ENCODE peak calls at places on chromosomes 1 and 21, in ten cellular contexts. L, N, Y, D, J, E, S, K, H and Z are unnamed samples.
A peak's percentile ranks its signal among the peaks of the same experiment; 100 is the strongest.

GRCh38 chr1:25642710-25643109 is 26.1 kb downstream of the MAN1C1 start:
- DNase-seq in H (no peak), K (peak; percentile 54), D (no peak), E (no peak), N (no peak), L (no peak), S (no peak), J (no peak), Y (no peak), Z (no peak)

GRCh38 chr21:34915364-34915834 is 133.7 kb downstream of the RUNX1 start:
- DNase-seq in J (no peak), D (no peak), L (no peak), K (no peak), E (no peak), H (no peak), S (no peak), Y (no peak), N (no peak), Z (no peak)

GRCh38 chr21:18468775-18469174 is 65.2 kb upstream of the TMPRSS15 start:
- DNase-seq in D (no peak), L (no peak), K (no peak), J (no peak), E (no peak), S (no peak), N (no peak), H (no peak), Y (no peak), Z (peak; percentile 73)

GRCh38 chr1:207825719-207826556 is 74.1 kb downstream of the CD46 start:
- DNase-seq in J (peak; percentile 69), Y (peak; percentile 92), N (peak; percentile 49), S (peak; percentile 33), H (no peak), K (peak; percentile 61), D (no peak), L (no peak), E (peak; percentile 94), Z (no peak)

GRCh38 chr1:103945774-103946173 is 196.1 kb downstream of the AMY1C start:
- DNase-seq in D (no peak), N (no peak), L (no peak), S (no peak), J (no peak), E (no peak), H (no peak), K (no peak), Y (no peak), Z (peak; percentile 5)

GRCh38 chr1:229434641-229435051 is 752 bp upstream of the ACTA1 start:
- DNase-seq in S (no peak), J (peak; percentile 39), K (no peak), Y (no peak), N (no peak), L (peak; percentile 64), H (no peak), E (no peak), D (no peak), Z (no peak)

GRCh38 chr1:89566761-89567174 is 42.1 kb downstream of the LRRC8B start:
- DNase-seq in D (no peak), Y (peak; percentile 66), H (no peak), K (no peak), N (peak; percentile 44), E (no peak), L (peak; percentile 51), S (peak; percentile 24), J (peak; percentile 60), Z (peak; percentile 70)

GRCh38 chr1:84524590-84524989 is 18.2 kb upstream of the GNG5 start:
- DNase-seq in Y (no peak), L (no peak), N (no peak), J (no peak), H (no peak), S (no peak), E (no peak), K (no peak), D (no peak), Z (no peak)

GRCh38 chr1:64474639-64475038 is 4.7 kb downstream of the CACHD1 start:
- DNase-seq in J (peak; percentile 53), D (peak; percentile 64), S (no peak), K (no peak), E (peak; percentile 68), L (no peak), Y (peak; percentile 90), H (peak; percentile 85), N (no peak), Z (peak; percentile 65)

GRCh38 chr1:64472805-64473204 is 2.9 kb downstream of the CACHD1 start:
- DNase-seq in N (no peak), E (no peak), Y (no peak), H (no peak), D (no peak), S (no peak), L (no peak), J (no peak), K (no peak), Z (no peak)

GRCh38 chr1:64476251-64476952 is 6.5 kb downstream of the CACHD1 start:
- DNase-seq in N (no peak), K (no peak), D (no peak), L (peak; percentile 52), E (no peak), H (no peak), S (no peak), J (no peak), Y (no peak), Z (peak; percentile 54)

GRCh38 chr1:64473367-64473766 is 3.4 kb downstream of the CACHD1 start:
- DNase-seq in E (no peak), Y (no peak), H (no peak), D (no peak), S (no peak), K (no peak), L (no peak), J (no peak), N (no peak), Z (no peak)

DNA sequence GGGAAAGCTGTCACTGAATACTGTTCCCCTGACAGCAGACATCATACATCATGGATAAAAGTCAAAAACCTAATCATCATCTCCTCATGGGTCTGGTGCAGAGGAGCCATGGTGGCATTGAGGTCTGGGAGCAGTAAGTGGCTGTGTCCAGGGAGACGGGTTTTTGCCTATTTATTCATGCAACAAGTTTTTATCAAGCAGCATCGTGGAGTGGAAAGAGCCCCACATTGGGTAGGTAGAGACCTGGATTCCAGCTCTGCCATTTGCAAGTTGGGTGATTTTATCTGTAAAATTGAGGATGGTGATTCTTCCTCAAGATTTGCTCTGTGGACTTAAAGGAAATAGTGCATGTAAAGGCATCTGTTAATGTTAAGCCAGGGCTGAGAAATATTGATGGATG is 4.2 kb downstream of the CACHD1 start:
- DNase-seq in E (no peak), H (no peak), K (no peak), L (no peak), S (no peak), J (no peak), D (no peak), Y (no peak), N (no peak), Z (no peak)
- H3K27ac ChIP-seq in E (no peak overlapping the region), H (no peak overlapping the region), K (no peak overlapping the region), L (peak overlapping the region; percentile 60), S (no peak overlapping the region), J (no peak overlapping the region), D (peak overlapping the region; percentile 60), Y (no peak overlapping the region), N (no peak overlapping the region), Z (no peak overlapping the region)

DNA sequence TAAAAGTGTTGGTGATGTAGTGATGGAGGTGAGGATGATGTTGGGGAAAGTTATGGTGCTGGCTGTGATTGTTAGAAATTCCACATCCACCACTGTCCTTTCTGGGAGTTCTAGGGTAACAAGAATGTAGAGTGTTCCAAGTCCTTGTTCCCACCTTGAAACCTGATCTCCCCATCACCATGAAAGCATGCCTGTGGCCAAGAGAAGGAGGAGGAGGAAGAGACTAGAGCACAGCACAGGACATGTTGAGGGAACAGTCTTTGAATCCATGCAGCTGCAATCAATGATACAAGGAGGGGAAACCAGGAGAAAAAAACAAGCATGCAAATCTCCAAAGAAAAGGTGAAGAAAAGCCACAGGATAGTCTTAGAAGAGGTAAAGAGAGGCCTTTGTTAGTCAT is 45.9 kb upstream of the ARTN start:
- DNase-seq in E (no peak), Y (no peak), N (no peak), L (no peak), H (no peak), D (no peak), J (no peak), S (no peak), K (no peak), Z (no peak)
- H3K27ac ChIP-seq in E (no peak overlapping the region), Y (no peak overlapping the region), N (no peak overlapping the region), L (no peak overlapping the region), H (no peak overlapping the region), D (no peak overlapping the region), J (no peak overlapping the region), S (no peak overlapping the region), K (no peak overlapping the region), Z (no peak overlapping the region)

GRCh38 chr21:45894107-45894810 is 87.3 kb upstream of the COL6A1 start:
- DNase-seq in Y (peak; percentile 89), N (no peak), H (no peak), J (peak; percentile 53), S (no peak), D (no peak), L (peak; percentile 42), K (no peak), E (no peak), Z (no peak)

GRCh38 chr21:45892156-45892919 is 89.2 kb upstream of the COL6A1 start:
- DNase-seq in D (no peak), J (peak; percentile 35), H (no peak), Y (no peak), S (no peak), L (no peak), E (no peak), N (no peak), K (no peak), Z (no peak)

GRCh38 chr21:45894891-45895777 is 86.4 kb upstream of the COL6A1 start:
- DNase-seq in L (no peak), N (no peak), S (no peak), D (no peak), J (no peak), K (no peak), E (no peak), H (no peak), Y (no peak), Z (no peak)

GRCh38 chr21:45891388-45892155 is 90.0 kb upstream of the COL6A1 start:
- DNase-seq in E (no peak), K (no peak), D (no peak), J (no peak), Y (no peak), N (no peak), L (no peak), H (no peak), S (no peak), Z (no peak)

GRCh38 chr21:45893166-45894106 is 88.1 kb upstream of the COL6A1 start:
- DNase-seq in L (no peak), S (no peak), Y (no peak), K (no peak), J (no peak), D (no peak), H (no peak), E (no peak), N (no peak), Z (no peak)
- H3K27ac ChIP-seq in L (no peak overlapping the region), S (no peak overlapping the region), Y (peak overlapping the region; percentile 56), K (no peak overlapping the region), J (peak overlapping the region; percentile 27), D (no peak overlapping the region), H (no peak overlapping the region), E (no peak overlapping the region), N (no peak overlapping the region), Z (no peak overlapping the region)

DNA sequence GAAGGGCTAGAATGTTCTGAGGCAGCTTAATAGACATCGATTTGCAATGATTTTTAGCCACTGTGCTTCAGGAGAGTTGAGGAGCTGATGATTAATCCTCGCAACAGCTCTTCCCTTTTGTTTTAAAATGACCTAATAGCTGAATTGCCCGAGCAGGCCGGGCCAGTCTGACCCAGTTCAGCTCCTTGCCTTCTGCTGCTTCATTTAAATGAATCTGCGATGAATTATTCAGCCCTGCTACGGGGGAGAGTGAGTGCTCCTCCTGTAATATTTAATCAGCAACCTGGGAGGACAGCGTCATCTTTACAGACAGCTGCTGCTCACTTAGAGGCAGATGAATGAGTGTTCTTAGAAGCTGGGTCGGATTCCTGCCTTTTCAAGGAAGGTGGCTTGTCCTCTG is 325.1 kb downstream of the CAMTA1 start:
- DNase-seq in L (no peak), H (no peak), Y (no peak), K (no peak), E (no peak), J (no peak), S (no peak), N (no peak), D (no peak), Z (no peak)
- H3K27ac ChIP-seq in L (no peak overlapping the region), H (no peak overlapping the region), Y (no peak overlapping the region), K (no peak overlapping the region), E (no peak overlapping the region), J (no peak overlapping the region), S (no peak overlapping the region), N (no peak overlapping the region), D (no peak overlapping the region), Z (no peak overlapping the region)